ENCODE peak calls at places on chromosomes 2 and 18, in five cellular contexts. One of them, this sample, is unnamed.
A peak's percentile ranks its signal among the peaks of the same experiment; 100 is the strongest.

GRCh38 chr2:96859338-96859649 is 1.5 kb upstream of the ANKRD39 start:
- DNase-seq in GM12865: no peak
- DNase-seq in ovary: peak; percentile 68
- DNase-seq in lower lobe of right lung: no peak
- DNase-seq in colonic mucosa: peak; percentile 51
- DNase-seq in this sample: peak; percentile 77

GRCh38 chr2:24870891-24871705 is 48.9 kb downstream of the ADCY3 start:
- DNase-seq in GM12865: no peak
- DNase-seq in ovary: no peak
- DNase-seq in lower lobe of right lung: no peak
- DNase-seq in colonic mucosa: no peak
- DNase-seq in this sample: no peak

GRCh38 chr18:8218263-8218662 is 391.0 kb upstream of the RAB12 start:
- DNase-seq in GM12865: no peak
- DNase-seq in ovary: no peak
- DNase-seq in lower lobe of right lung: no peak
- DNase-seq in colonic mucosa: no peak
- DNase-seq in this sample: no peak

GRCh38 chr18:42157420-42157819 is 202.4 kb downstream of the PIK3C3 start:
- DNase-seq in GM12865: no peak
- DNase-seq in ovary: no peak
- DNase-seq in lower lobe of right lung: no peak
- DNase-seq in colonic mucosa: no peak
- DNase-seq in this sample: no peak

GRCh38 chr18:44839239-44839666 is 158.6 kb downstream of the SETBP1 start:
- DNase-seq in GM12865: peak; percentile 82
- DNase-seq in ovary: peak; percentile 56
- DNase-seq in lower lobe of right lung: peak; percentile 79
- DNase-seq in colonic mucosa: peak; percentile 82
- DNase-seq in this sample: peak; percentile 72

GRCh38 chr2:98457045-98457696 is 12.5 kb downstream of the INPP4A start:
- DNase-seq in GM12865: no peak
- DNase-seq in ovary: no peak
- DNase-seq in lower lobe of right lung: no peak
- DNase-seq in colonic mucosa: no peak
- DNase-seq in this sample: no peak

GRCh38 chr2:140654565-140654964 is 1476.3 kb downstream of the LRP1B start:
- DNase-seq in GM12865: no peak
- DNase-seq in ovary: no peak
- DNase-seq in lower lobe of right lung: no peak
- DNase-seq in colonic mucosa: no peak
- DNase-seq in this sample: no peak

GRCh38 chr2:61114147-61114546 is 47.8 kb upstream of the C2orf74 start:
- DNase-seq in GM12865: no peak
- DNase-seq in ovary: no peak
- DNase-seq in lower lobe of right lung: no peak
- DNase-seq in colonic mucosa: no peak
- DNase-seq in this sample: no peak

GRCh38 chr18:56139792-56140254 is 498.6 kb downstream of the TXNL1 start:
- DNase-seq in GM12865: no peak
- DNase-seq in ovary: peak; percentile 54
- DNase-seq in lower lobe of right lung: no peak
- DNase-seq in colonic mucosa: no peak
- DNase-seq in this sample: peak; percentile 79

GRCh38 chr2:120534457-120534856 is 188.5 kb downstream of the INHBB start:
- DNase-seq in GM12865: no peak
- DNase-seq in ovary: no peak
- DNase-seq in lower lobe of right lung: no peak
- DNase-seq in colonic mucosa: no peak
- DNase-seq in this sample: no peak

GRCh38 chr18:49904871-49905555 is 91.7 kb upstream of the ACAA2 start:
- DNase-seq in GM12865: no peak
- DNase-seq in ovary: no peak
- DNase-seq in lower lobe of right lung: no peak
- DNase-seq in colonic mucosa: no peak
- DNase-seq in this sample: no peak

GRCh38 chr2:148674063-148675020 is 29.8 kb downstream of the EPC2 start:
- DNase-seq in GM12865: peak; percentile 43
- DNase-seq in ovary: no peak
- DNase-seq in lower lobe of right lung: no peak
- DNase-seq in colonic mucosa: peak; percentile 31
- DNase-seq in this sample: no peak

GRCh38 chr2:110771549-110772382 is 39.4 kb downstream of the ACOXL start:
- DNase-seq in GM12865: no peak
- DNase-seq in ovary: no peak
- DNase-seq in lower lobe of right lung: no peak
- DNase-seq in colonic mucosa: no peak
- DNase-seq in this sample: no peak

GRCh38 chr2:125167820-125168219 is 1142.7 kb downstream of the CNTNAP5 start:
- DNase-seq in GM12865: no peak
- DNase-seq in ovary: no peak
- DNase-seq in lower lobe of right lung: no peak
- DNase-seq in colonic mucosa: no peak
- DNase-seq in this sample: no peak

GRCh38 chr2:68031546-68032160 is 31.2 kb downstream of the C1D start:
- DNase-seq in GM12865: peak; percentile 56
- DNase-seq in ovary: no peak
- DNase-seq in lower lobe of right lung: no peak
- DNase-seq in colonic mucosa: no peak
- DNase-seq in this sample: no peak

GRCh38 chr2:81658227-81658626 is 1353.7 kb upstream of the LRRTM1 start:
- DNase-seq in GM12865: no peak
- DNase-seq in ovary: no peak
- DNase-seq in lower lobe of right lung: no peak
- DNase-seq in colonic mucosa: no peak
- DNase-seq in this sample: no peak

GRCh38 chr18:68520406-68521075 is 194.4 kb downstream of the TMX3 start:
- DNase-seq in GM12865: no peak
- DNase-seq in ovary: no peak
- DNase-seq in lower lobe of right lung: no peak
- DNase-seq in colonic mucosa: no peak
- DNase-seq in this sample: no peak

GRCh38 chr2:52794611-52795010 is 973.0 kb upstream of the CHAC2 start:
- DNase-seq in GM12865: no peak
- DNase-seq in ovary: no peak
- DNase-seq in lower lobe of right lung: no peak
- DNase-seq in colonic mucosa: no peak
- DNase-seq in this sample: no peak

GRCh38 chr2:240858871-240859270 is 9.8 kb upstream of the AGXT start:
- DNase-seq in GM12865: no peak
- DNase-seq in ovary: no peak
- DNase-seq in lower lobe of right lung: no peak
- DNase-seq in colonic mucosa: no peak
- DNase-seq in this sample: no peak

GRCh38 chr2:144224446-144224845 is 295.5 kb downstream of the ZEB2 start:
- DNase-seq in GM12865: no peak
- DNase-seq in ovary: no peak
- DNase-seq in lower lobe of right lung: no peak
- DNase-seq in colonic mucosa: no peak
- DNase-seq in this sample: no peak

GRCh38 chr18:68549257-68549871 is 165.5 kb downstream of the TMX3 start:
- DNase-seq in GM12865: no peak
- DNase-seq in ovary: no peak
- DNase-seq in lower lobe of right lung: no peak
- DNase-seq in colonic mucosa: no peak
- DNase-seq in this sample: no peak

GRCh38 chr2:120601566-120601965 is 134.1 kb upstream of the GLI2 start:
- DNase-seq in GM12865: no peak
- DNase-seq in ovary: no peak
- DNase-seq in lower lobe of right lung: peak; percentile 18
- DNase-seq in colonic mucosa: no peak
- DNase-seq in this sample: peak; percentile 48

GRCh38 chr2:161122772-161123530 is 37.3 kb upstream of the TANK start:
- DNase-seq in GM12865: peak; percentile 67
- DNase-seq in ovary: peak; percentile 42
- DNase-seq in lower lobe of right lung: no peak
- DNase-seq in colonic mucosa: peak; percentile 63
- DNase-seq in this sample: no peak

GRCh38 chr2:85648619-85649018 is 19.4 kb downstream of the SFTPB start:
- DNase-seq in GM12865: peak; percentile 46
- DNase-seq in ovary: no peak
- DNase-seq in lower lobe of right lung: no peak
- DNase-seq in colonic mucosa: no peak
- DNase-seq in this sample: no peak

GRCh38 chr2:96789245-96789617 is 26.8 kb upstream of the CNNM3 start:
- DNase-seq in GM12865: no peak
- DNase-seq in ovary: no peak
- DNase-seq in lower lobe of right lung: no peak
- DNase-seq in colonic mucosa: no peak
- DNase-seq in this sample: no peak

GRCh38 chr2:216363221-216363620 is 9.1 kb downstream of the MARCHF4 start:
- DNase-seq in GM12865: no peak
- DNase-seq in ovary: no peak
- DNase-seq in lower lobe of right lung: no peak
- DNase-seq in colonic mucosa: no peak
- DNase-seq in this sample: no peak

GRCh38 chr2:128315122-128315828 is 3.4 kb downstream of the HS6ST1 start:
- DNase-seq in GM12865: peak; percentile 1
- DNase-seq in ovary: peak; percentile 27
- DNase-seq in lower lobe of right lung: peak; percentile 41
- DNase-seq in colonic mucosa: no peak
- DNase-seq in this sample: peak; percentile 39

GRCh38 chr2:221562226-221562625 is 9.9 kb downstream of the EPHA4 start:
- DNase-seq in GM12865: no peak
- DNase-seq in ovary: no peak
- DNase-seq in lower lobe of right lung: no peak
- DNase-seq in colonic mucosa: no peak
- DNase-seq in this sample: no peak

DNA sequence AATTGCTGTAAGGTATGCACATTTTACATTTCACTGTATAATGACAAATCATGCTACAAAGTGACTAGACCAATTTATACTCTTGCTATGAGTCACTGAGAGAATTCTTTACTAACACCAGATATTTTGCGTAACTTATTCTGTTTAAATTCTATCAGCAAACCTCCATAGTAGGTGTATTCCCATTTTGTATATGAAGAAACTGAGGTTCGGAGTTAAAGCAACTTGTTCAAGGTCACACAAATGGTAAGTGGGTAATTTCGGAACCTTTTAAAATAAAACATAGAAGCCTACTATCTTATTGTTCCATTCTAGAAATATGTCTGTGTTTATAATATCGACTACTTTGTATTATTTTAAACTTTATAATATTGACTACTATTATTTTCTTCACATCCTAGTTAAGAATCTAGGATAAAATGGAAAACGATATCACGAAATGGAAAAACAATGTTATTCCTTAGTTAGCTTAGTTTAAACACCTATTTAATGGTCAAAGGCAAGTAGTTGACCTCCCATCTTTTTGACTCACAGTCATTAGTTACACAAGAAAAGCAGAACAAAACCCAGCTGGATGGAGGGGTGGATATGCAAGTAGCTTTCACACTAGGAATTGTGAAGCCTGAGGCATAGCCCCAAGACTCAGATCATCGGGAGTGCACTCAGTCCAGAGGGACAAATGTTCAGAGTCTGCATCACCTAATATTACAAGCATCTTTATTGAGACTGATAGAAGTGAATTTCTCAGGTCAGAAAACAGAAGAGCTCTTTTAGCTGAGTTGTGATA is 15.7 kb upstream of the CPS1 start:
- DNase-seq in GM12865: no peak
- DNase-seq in ovary: no peak
- DNase-seq in lower lobe of right lung: no peak
- DNase-seq in colonic mucosa: no peak
- DNase-seq in this sample: no peak
- H3K4me3 ChIP-seq in GM12865: no peak overlapping the region
- H3K4me3 ChIP-seq in ovary: no peak overlapping the region
- H3K4me3 ChIP-seq in lower lobe of right lung: no peak overlapping the region
- H3K4me3 ChIP-seq in colonic mucosa: no peak overlapping the region
- H3K4me3 ChIP-seq in this sample: no peak overlapping the region

GRCh38 chr18:67232406-67232805 is 284.1 kb downstream of the DSEL start:
- DNase-seq in GM12865: no peak
- DNase-seq in ovary: no peak
- DNase-seq in lower lobe of right lung: no peak
- DNase-seq in colonic mucosa: no peak
- DNase-seq in this sample: no peak
- H3K4me3 ChIP-seq in GM12865: no peak overlapping the region
- H3K4me3 ChIP-seq in ovary: no peak overlapping the region
- H3K4me3 ChIP-seq in lower lobe of right lung: no peak overlapping the region
- H3K4me3 ChIP-seq in colonic mucosa: no peak overlapping the region
- H3K4me3 ChIP-seq in this sample: no peak overlapping the region

GRCh38 chr2:167582619-167583018 is 664.8 kb downstream of the STK39 start:
- DNase-seq in GM12865: no peak
- DNase-seq in ovary: no peak
- DNase-seq in lower lobe of right lung: no peak
- DNase-seq in colonic mucosa: no peak
- DNase-seq in this sample: no peak
- H3K4me3 ChIP-seq in GM12865: no peak overlapping the region
- H3K4me3 ChIP-seq in ovary: no peak overlapping the region
- H3K4me3 ChIP-seq in lower lobe of right lung: no peak overlapping the region
- H3K4me3 ChIP-seq in colonic mucosa: no peak overlapping the region
- H3K4me3 ChIP-seq in this sample: no peak overlapping the region

GRCh38 chr2:74148457-74149248 is 941 bp upstream of the BOLA3 start:
- DNase-seq in GM12865: no peak
- DNase-seq in ovary: no peak
- DNase-seq in lower lobe of right lung: no peak
- DNase-seq in colonic mucosa: no peak
- DNase-seq in this sample: no peak

GRCh38 chr2:74147729-74148456 is at the start of gene BOLA3:
- DNase-seq in GM12865: peak; percentile 93
- DNase-seq in ovary: peak; percentile 82
- DNase-seq in lower lobe of right lung: peak; percentile 92
- DNase-seq in colonic mucosa: peak; percentile 89
- DNase-seq in this sample: peak; percentile 89

GRCh38 chr2:74149249-74149530 is 1.5 kb upstream of the BOLA3 start:
- DNase-seq in GM12865: peak; percentile 19
- DNase-seq in ovary: no peak
- DNase-seq in lower lobe of right lung: no peak
- DNase-seq in colonic mucosa: no peak
- DNase-seq in this sample: no peak

GRCh38 chr2:74146929-74147728 is 583 bp downstream of the BOLA3 start:
- DNase-seq in GM12865: peak; percentile 61
- DNase-seq in ovary: peak; percentile 29
- DNase-seq in lower lobe of right lung: no peak
- DNase-seq in colonic mucosa: no peak
- DNase-seq in this sample: no peak

DNA sequence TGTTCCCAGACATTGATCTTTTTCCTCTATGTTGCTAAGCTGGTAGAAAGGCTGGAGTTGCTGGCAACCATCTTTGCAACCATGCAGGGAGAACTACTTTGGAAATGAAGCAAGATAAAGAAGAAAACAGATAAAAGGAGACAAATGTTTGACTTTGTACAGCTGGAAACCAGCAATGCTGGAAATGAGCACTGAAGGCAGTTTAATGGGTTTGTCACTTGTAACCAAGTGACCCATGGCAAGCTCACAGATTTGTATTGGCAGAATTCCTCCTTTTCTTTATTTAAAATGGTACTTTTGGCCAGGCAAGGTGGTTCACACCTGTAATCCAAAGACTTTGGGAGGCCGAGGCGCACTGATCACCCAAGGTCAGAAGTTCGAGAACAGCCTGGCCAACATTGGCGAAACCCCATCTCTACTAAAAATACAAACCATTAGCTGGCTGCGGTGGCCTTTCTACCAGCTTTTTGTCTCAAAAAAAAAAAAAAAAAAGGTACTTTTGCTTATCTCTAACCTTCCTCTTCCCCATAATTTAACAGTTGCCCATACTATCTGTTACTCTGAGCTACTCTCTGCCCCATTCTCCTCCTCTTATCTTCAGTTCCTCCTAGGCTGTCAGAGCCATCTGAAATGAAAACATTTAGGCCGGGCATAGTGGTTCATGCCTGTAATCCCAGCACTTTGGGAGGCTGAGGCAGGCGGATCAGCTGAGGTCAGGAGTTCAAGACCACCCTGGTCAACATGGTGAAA is 2.0 kb upstream of the BOLA3 start:
- DNase-seq in GM12865: no peak
- DNase-seq in ovary: no peak
- DNase-seq in lower lobe of right lung: no peak
- DNase-seq in colonic mucosa: no peak
- DNase-seq in this sample: no peak
- H3K4me3 ChIP-seq in GM12865: no peak overlapping the region
- H3K4me3 ChIP-seq in ovary: no peak overlapping the region
- H3K4me3 ChIP-seq in lower lobe of right lung: no peak overlapping the region
- H3K4me3 ChIP-seq in colonic mucosa: no peak overlapping the region
- H3K4me3 ChIP-seq in this sample: no peak overlapping the region

This sample was measured in psoas muscle.